ENCODE peak calls at places on chromosome 12, in five cellular contexts. X, D, E, R and F are unnamed samples.

GRCh38 chr12:1346126-1346525 is 248.3 kb downstream of the FBXL14 start:
- DNase-seq in X (no peak), D (no peak), E (no peak), R (no peak), F (no peak)

GRCh38 chr12:2944401-2945047 is 14.7 kb upstream of the TEAD4 start:
- DNase-seq in X (peak), D (peak), E (peak), R (peak), F (peak)

GRCh38 chr12:83016226-83016835 is 329.6 kb downstream of the TMTC2 start:
- DNase-seq in X (no peak), D (peak), E (no peak), R (peak), F (peak)

GRCh38 chr12:27542628-27543027 is 18.6 kb downstream of the PPFIBP1 start:
- DNase-seq in X (no peak), D (no peak), E (no peak), R (no peak), F (peak)

GRCh38 chr12:2575245-2575644 is 219.5 kb upstream of the FKBP4 start:
- DNase-seq in X (no peak), D (no peak), E (no peak), R (peak), F (no peak)

GRCh38 chr12:94080684-94081009 is 67.7 kb upstream of the PLXNC1 start:
- DNase-seq in X (no peak), D (no peak), E (no peak), R (no peak), F (no peak)

GRCh38 chr12:24808651-24809050 is 140.2 kb downstream of the BCAT1 start:
- DNase-seq in X (no peak), D (no peak), E (no peak), R (no peak), F (no peak)

GRCh38 chr12:103801709-103802585 is 39.1 kb downstream of the NT5DC3 start:
- DNase-seq in X (no peak), D (no peak), E (no peak), R (peak), F (no peak)

GRCh38 chr12:109943811-109944210 is 43.7 kb downstream of the TCHP start:
- DNase-seq in X (no peak), D (no peak), E (no peak), R (no peak), F (no peak)

GRCh38 chr12:105300883-105301282 is 29.6 kb upstream of the C12orf75 start:
- DNase-seq in X (no peak), D (no peak), E (no peak), R (no peak), F (no peak)

GRCh38 chr12:57096099-57096572 is 7.2 kb downstream of the NAB2 start:
- DNase-seq in X (no peak), D (no peak), E (no peak), R (no peak), F (peak)

GRCh38 chr12:2095878-2096277 is 43.1 kb downstream of the CACNA1C start:
- DNase-seq in X (no peak), D (no peak), E (no peak), R (peak), F (no peak)

GRCh38 chr12:49476091-49476490 is 62.7 kb upstream of the KCNH3 start:
- DNase-seq in X (no peak), D (no peak), E (no peak), R (no peak), F (no peak)

GRCh38 chr12:124125472-124125871 is 152.5 kb downstream of the ZNF664 start:
- DNase-seq in X (no peak), D (no peak), E (no peak), R (no peak), F (no peak)

GRCh38 chr12:113224955-113225354 is 3.7 kb downstream of the TPCN1 start:
- DNase-seq in X (no peak), D (no peak), E (no peak), R (no peak), F (no peak)

GRCh38 chr12:15590180-15590826 is 198.9 kb downstream of the EPS8 start:
- DNase-seq in X (peak), D (peak), E (peak), R (peak), F (peak)

GRCh38 chr12:63805704-63806672 is 26.3 kb downstream of the RXYLT1 start:
- DNase-seq in X (no peak), D (no peak), E (no peak), R (no peak), F (no peak)

GRCh38 chr12:82400819-82401218 is 42.5 kb downstream of the METTL25 start:
- DNase-seq in X (no peak), D (no peak), E (no peak), R (no peak), F (no peak)

GRCh38 chr12:21850419-21850818 is 75.9 kb upstream of the KCNJ8 start:
- DNase-seq in X (no peak), D (no peak), E (no peak), R (no peak), F (no peak)

GRCh38 chr12:1933342-1933992 is 15.0 kb upstream of the CACNA2D4 start:
- DNase-seq in X (no peak), D (no peak), E (no peak), R (peak), F (no peak)

GRCh38 chr12:4526923-4527546 is 11.7 kb upstream of the RAD51AP1 start:
- DNase-seq in X (no peak), D (no peak), E (no peak), R (no peak), F (peak)

GRCh38 chr12:99019798-99020197 is 374.7 kb downstream of the APAF1 start:
- DNase-seq in X (no peak), D (no peak), E (no peak), R (no peak), F (no peak)

GRCh38 chr12:31589582-31589895 is 1.4 kb downstream of the DENND5B start:
- DNase-seq in X (no peak), D (no peak), E (no peak), R (no peak), F (peak)

GRCh38 chr12:12736759-12737676 is 19.9 kb downstream of the CDKN1B start:
- DNase-seq in X (peak), D (peak), E (no peak), R (no peak), F (peak)
- H3K27ac ChIP-seq in X (peak), D (no peak), E (peak), R (peak), F (peak)

GRCh38 chr12:10140001-10140400 is 10.0 kb upstream of the CLEC7A start:
- DNase-seq in X (peak), D (peak), E (no peak), R (no peak), F (peak)
- TF ChIP-seq CTCF in X (peak), D (peak), E (peak), R (peak), F (peak)

GRCh38 chr12:122981587-122982493 is 1.4 kb downstream of the ARL6IP4 start:
- DNase-seq in X (no peak), D (no peak), E (no peak), R (no peak), F (no peak)

GRCh38 chr12:122984612-122985358 is 4.3 kb downstream of the ARL6IP4 start:
- DNase-seq in X (no peak), D (no peak), E (no peak), R (no peak), F (no peak)

GRCh38 chr12:122982494-122982850 is 2.0 kb downstream of the ARL6IP4 start:
- DNase-seq in X (no peak), D (no peak), E (no peak), R (no peak), F (no peak)

GRCh38 chr12:122983789-122984515 is 3.5 kb downstream of the ARL6IP4 start:
- DNase-seq in X (no peak), D (no peak), E (no peak), R (no peak), F (no peak)

GRCh38 chr12:122982963-122983788 is 2.7 kb downstream of the ARL6IP4 start:
- DNase-seq in X (no peak), D (no peak), E (no peak), R (no peak), F (no peak)
- H3K4me3 ChIP-seq in X (peak), D (no peak), E (peak), R (no peak), F (no peak)

GRCh38 chr12:19026637-19027508 is 102.7 kb upstream of the PLEKHA5 start:
- DNase-seq in X (no peak), D (no peak), E (no peak), R (no peak), F (no peak)
- H3K27ac ChIP-seq in X (no peak), D (no peak), E (no peak), R (no peak), F (no peak)

GRCh38 chr12:106631150-106631549 is 48.3 kb downstream of the RFX4 start:
- DNase-seq in X (no peak), D (no peak), E (no peak), R (no peak), F (no peak)
- TF ChIP-seq CTCF in X (no peak), D (no peak), E (no peak), R (no peak), F (no peak)

GRCh38 chr12:33669349-33669748 is 229.7 kb upstream of the SYT10 start:
- DNase-seq in X (no peak), D (no peak), E (no peak), R (no peak), F (no peak)

GRCh38 chr12:33671676-33672075 is 232.1 kb upstream of the SYT10 start:
- DNase-seq in X (no peak), D (no peak), E (no peak), R (no peak), F (no peak)

GRCh38 chr12:33672879-33673577 is 233.4 kb upstream of the SYT10 start:
- DNase-seq in X (no peak), D (no peak), E (no peak), R (no peak), F (no peak)

GRCh38 chr12:33670284-33670683 is 230.7 kb upstream of the SYT10 start:
- DNase-seq in X (no peak), D (no peak), E (no peak), R (no peak), F (no peak)
- H3K4me3 ChIP-seq in X (no peak), D (no peak), E (no peak), R (no peak), F (no peak)

GRCh38 chr12:52523825-52524224 is 3.6 kb upstream of the KRT5 start:
- DNase-seq in X (no peak), D (no peak), E (no peak), R (no peak), F (no peak)

GRCh38 chr12:52522346-52523011 is 2.3 kb upstream of the KRT5 start:
- DNase-seq in X (no peak), D (no peak), E (no peak), R (peak), F (peak)

GRCh38 chr12:52519826-52520662 is at the start of gene KRT5:
- DNase-seq in X (no peak), D (no peak), E (no peak), R (no peak), F (no peak)

GRCh38 chr12:52521175-52521574 is 981 bp upstream of the KRT5 start:
- DNase-seq in X (no peak), D (no peak), E (no peak), R (no peak), F (no peak)

DNA sequence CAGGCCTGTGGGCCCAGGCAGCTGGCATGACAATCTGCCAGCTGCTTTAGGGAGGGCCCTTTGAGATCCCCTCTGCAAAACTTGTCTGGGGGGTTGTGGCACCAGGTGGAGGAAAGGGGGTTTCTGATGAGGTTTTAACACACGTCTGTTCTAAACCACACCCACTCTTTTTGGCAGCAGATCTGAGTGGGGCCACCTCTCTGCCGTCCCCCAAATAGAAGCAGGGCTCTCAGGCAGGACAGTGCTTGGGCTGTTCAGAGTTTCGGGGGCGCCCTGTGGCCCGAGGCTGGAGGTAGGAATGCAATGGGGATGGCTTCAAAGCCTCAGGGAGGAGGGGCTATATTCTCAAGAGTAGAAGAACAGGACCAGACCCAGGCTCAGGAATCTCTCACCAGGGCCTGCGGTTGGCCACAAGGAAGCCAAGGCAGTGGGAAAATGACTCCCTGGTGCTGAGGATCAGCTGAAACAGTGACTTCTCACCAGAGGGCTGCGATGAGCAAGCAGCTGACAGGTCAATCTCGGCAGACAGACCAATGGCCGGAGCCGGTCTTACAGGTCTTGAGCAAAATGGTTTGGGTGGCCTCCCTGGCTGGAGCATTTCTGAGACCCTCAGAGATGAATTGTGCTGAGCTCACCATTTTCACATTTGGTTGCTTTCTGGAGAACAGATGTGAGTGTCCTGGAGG is 1.5 kb upstream of the KRT5 start:
- DNase-seq in X (no peak), D (no peak), E (no peak), R (no peak), F (no peak)
- H3K27ac ChIP-seq in X (no peak), D (no peak), E (no peak), R (no peak), F (no peak)

GRCh38 chr12:114858388-114859146 is 174.6 kb upstream of the TBX3 start:
- DNase-seq in X (no peak), D (no peak), E (no peak), R (no peak), F (no peak)
- TF ChIP-seq CTCF in X (no peak), D (no peak), E (no peak), R (no peak), F (peak)

DNA sequence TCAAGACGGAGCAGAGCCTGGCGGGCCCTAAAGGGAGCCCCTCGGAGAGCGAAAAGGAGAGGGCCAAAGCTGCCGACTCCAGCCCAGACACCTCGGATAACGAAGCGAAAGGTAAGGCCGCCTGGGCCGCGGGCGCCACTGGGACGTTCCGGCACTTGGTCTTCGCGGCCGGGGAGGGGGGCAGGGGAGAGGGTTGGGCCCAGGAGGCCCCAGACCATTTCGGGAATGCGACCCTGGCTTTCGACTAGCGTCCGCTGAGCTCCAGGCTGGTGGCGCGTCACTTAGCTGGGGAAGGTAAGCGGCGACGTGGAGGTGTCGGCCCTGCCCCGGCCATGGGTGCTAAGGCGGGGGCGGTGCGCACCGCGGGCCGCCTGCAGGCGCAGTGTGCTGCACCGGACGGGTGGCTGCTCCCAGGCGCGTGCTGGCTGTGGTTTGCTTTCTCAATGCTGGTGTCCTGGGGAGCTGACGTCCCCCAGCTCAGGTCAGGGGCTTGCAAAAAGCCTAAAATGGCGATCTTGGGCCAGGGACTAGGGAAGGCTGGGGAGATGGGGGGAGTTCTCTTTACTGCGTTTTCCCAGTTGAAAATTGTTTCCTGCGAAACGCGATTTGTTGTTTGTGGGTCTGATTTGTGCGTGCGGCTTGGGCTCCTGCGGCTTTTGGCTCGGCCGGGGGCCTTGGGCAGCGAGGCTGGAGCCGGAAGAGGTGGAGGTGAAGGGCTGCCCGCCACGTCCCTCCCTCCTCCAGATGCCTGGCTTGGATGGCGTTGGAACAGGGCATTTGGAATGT is 1.1 kb downstream of the HOXC10 start:
- DNase-seq in X (no peak), D (no peak), E (no peak), R (no peak), F (no peak)
- H3K4me3 ChIP-seq in X (no peak), D (no peak), E (no peak), R (no peak), F (no peak)